ENCODE peak calls at places on chromosomes 1 and 21, in eight cellular contexts. I is fibroblast of lung, Q is B cell, K is GM20000, F is fibroblast of the aortic adventitia, R is GM23338, Y is GM12865, H is HL-60. M is an unnamed sample.

GRCh38 chr1:11691928-11692711 is 610 bp downstream of the DRAXIN start:
- DNase-seq in I (no peak), Q (no peak), K (no peak), F (no peak), R (peak), Y (no peak), H (no peak), M (no peak)

GRCh38 chr1:150612014-150612345 is 17.4 kb downstream of the ENSA start:
- DNase-seq in I (no peak), Q (no peak), K (no peak), F (no peak), R (no peak), Y (no peak), H (no peak), M (no peak)

GRCh38 chr21:15022608-15023261 is 42.1 kb downstream of the NRIP1 start:
- DNase-seq in I (peak), Q (no peak), K (no peak), F (peak), R (no peak), Y (no peak), H (no peak), M (no peak)

GRCh38 chr1:108643492-108644333 is 17.2 kb downstream of the HENMT1 start:
- DNase-seq in I (peak), Q (peak), K (peak), F (peak), R (peak), Y (peak), H (peak), M (peak)

GRCh38 chr1:56073614-56074356 is 505.6 kb downstream of the PLPP3 start:
- DNase-seq in I (peak), Q (no peak), K (no peak), F (peak), R (no peak), Y (no peak), H (no peak), M (no peak)

GRCh38 chr1:100538935-100539835 is 1.2 kb downstream of the GPR88 start:
- DNase-seq in I (peak), Q (peak), K (peak), F (no peak), R (peak), Y (no peak), H (no peak), M (peak)

GRCh38 chr1:38992450-38993111 is 1.5 kb downstream of the AKIRIN1 start:
- DNase-seq in I (no peak), Q (peak), K (peak), F (no peak), R (no peak), Y (peak), H (no peak), M (no peak)

GRCh38 chr1:19070197-19070651 is 113.7 kb upstream of the IFFO2 start:
- DNase-seq in I (no peak), Q (no peak), K (no peak), F (no peak), R (no peak), Y (no peak), H (no peak), M (peak)

GRCh38 chr1:205032512-205032911 is 10.5 kb upstream of the CNTN2 start:
- DNase-seq in I (no peak), Q (no peak), K (no peak), F (no peak), R (no peak), Y (no peak), H (no peak), M (no peak)

GRCh38 chr21:46480466-46480865 is 21.8 kb downstream of the DIP2A start:
- DNase-seq in I (no peak), Q (no peak), K (no peak), F (no peak), R (no peak), Y (no peak), H (no peak), M (no peak)

GRCh38 chr21:39072468-39072867 is 110.8 kb downstream of the PSMG1 start:
- DNase-seq in I (no peak), Q (no peak), K (no peak), F (no peak), R (no peak), Y (no peak), H (no peak), M (no peak)

GRCh38 chr1:33364578-33364945 is 43.7 kb upstream of the A3GALT2 start:
- DNase-seq in I (no peak), Q (no peak), K (no peak), F (no peak), R (no peak), Y (no peak), H (no peak), M (no peak)

GRCh38 chr1:192977089-192977706 is 82.0 kb downstream of the UCHL5 start:
- DNase-seq in I (no peak), Q (no peak), K (no peak), F (no peak), R (peak), Y (no peak), H (no peak), M (no peak)

GRCh38 chr1:11690669-11691301 is 725 bp upstream of the DRAXIN start:
- DNase-seq in I (no peak), Q (no peak), K (no peak), F (no peak), R (peak), Y (no peak), H (no peak), M (no peak)

GRCh38 chr1:48931571-48932251 is 155.0 kb upstream of the BEND5 start:
- DNase-seq in I (peak), Q (no peak), K (no peak), F (peak), R (peak), Y (no peak), H (no peak), M (no peak)

GRCh38 chr1:27569088-27569459 is 34.9 kb downstream of the AHDC1 start:
- DNase-seq in I (no peak), Q (no peak), K (no peak), F (no peak), R (no peak), Y (no peak), H (no peak), M (no peak)

GRCh38 chr1:44819257-44819593 is 10.9 kb downstream of the BTBD19 start:
- DNase-seq in I (no peak), Q (no peak), K (no peak), F (no peak), R (peak), Y (no peak), H (no peak), M (no peak)

GRCh38 chr1:53669511-53670191 is 69.3 kb downstream of the GLIS1 start:
- DNase-seq in I (peak), Q (no peak), K (no peak), F (peak), R (no peak), Y (no peak), H (no peak), M (no peak)

GRCh38 chr1:107551491-107551890 is 410.7 kb downstream of the NTNG1 start:
- DNase-seq in I (peak), Q (no peak), K (no peak), F (no peak), R (no peak), Y (no peak), H (no peak), M (no peak)

GRCh38 chr1:244102051-244102450 is 51.0 kb downstream of the ZBTB18 start:
- DNase-seq in I (no peak), Q (no peak), K (no peak), F (no peak), R (no peak), Y (no peak), H (no peak), M (no peak)

GRCh38 chr1:55329826-55330432 is 114.8 kb upstream of the USP24 start:
- DNase-seq in I (no peak), Q (no peak), K (no peak), F (no peak), R (no peak), Y (no peak), H (no peak), M (no peak)

GRCh38 chr21:40587786-40588353 is 259.1 kb downstream of the DSCAM start:
- DNase-seq in I (peak), Q (no peak), K (no peak), F (no peak), R (no peak), Y (no peak), H (no peak), M (no peak)

GRCh38 chr1:51790385-51790784 is 88.1 kb downstream of the NRDC start:
- DNase-seq in I (no peak), Q (no peak), K (no peak), F (no peak), R (no peak), Y (no peak), H (no peak), M (no peak)

GRCh38 chr1:28156821-28157220 is 19.7 kb downstream of the PTAFR start:
- DNase-seq in I (no peak), Q (no peak), K (no peak), F (no peak), R (no peak), Y (no peak), H (peak), M (no peak)

GRCh38 chr1:66695121-66695520 is 57.1 kb upstream of the DYNLT5 start:
- DNase-seq in I (no peak), Q (no peak), K (no peak), F (no peak), R (peak), Y (no peak), H (no peak), M (no peak)

GRCh38 chr21:37040212-37040611 is 32.7 kb downstream of the PIGP start:
- DNase-seq in I (no peak), Q (no peak), K (no peak), F (no peak), R (no peak), Y (no peak), H (no peak), M (no peak)

GRCh38 chr1:25559031-25559430 is 15.6 kb downstream of the LDLRAP1 start:
- DNase-seq in I (no peak), Q (no peak), K (no peak), F (no peak), R (no peak), Y (no peak), H (no peak), M (no peak)

GRCh38 chr1:239918633-239919032 is 173.1 kb upstream of the FMN2 start:
- DNase-seq in I (no peak), Q (no peak), K (no peak), F (no peak), R (no peak), Y (no peak), H (no peak), M (no peak)

GRCh38 chr1:239913141-239913585 is 178.5 kb upstream of the FMN2 start:
- DNase-seq in I (no peak), Q (no peak), K (no peak), F (no peak), R (no peak), Y (no peak), H (peak), M (no peak)

GRCh38 chr1:239909894-239910293 is 181.8 kb upstream of the FMN2 start:
- DNase-seq in I (peak), Q (no peak), K (no peak), F (peak), R (no peak), Y (no peak), H (peak), M (no peak)

GRCh38 chr1:239912471-239912870 is 179.2 kb upstream of the FMN2 start:
- DNase-seq in I (peak), Q (no peak), K (no peak), F (peak), R (no peak), Y (no peak), H (peak), M (no peak)

GRCh38 chr1:239914827-239915231 is 176.9 kb upstream of the FMN2 start:
- DNase-seq in I (peak), Q (no peak), K (no peak), F (peak), R (peak), Y (no peak), H (peak), M (no peak)
- TF ChIP-seq CTCF in I (no peak), Q (no peak), K (no peak), F (peak), R (no peak), Y (no peak), H (no peak), M (no peak)

DNA sequence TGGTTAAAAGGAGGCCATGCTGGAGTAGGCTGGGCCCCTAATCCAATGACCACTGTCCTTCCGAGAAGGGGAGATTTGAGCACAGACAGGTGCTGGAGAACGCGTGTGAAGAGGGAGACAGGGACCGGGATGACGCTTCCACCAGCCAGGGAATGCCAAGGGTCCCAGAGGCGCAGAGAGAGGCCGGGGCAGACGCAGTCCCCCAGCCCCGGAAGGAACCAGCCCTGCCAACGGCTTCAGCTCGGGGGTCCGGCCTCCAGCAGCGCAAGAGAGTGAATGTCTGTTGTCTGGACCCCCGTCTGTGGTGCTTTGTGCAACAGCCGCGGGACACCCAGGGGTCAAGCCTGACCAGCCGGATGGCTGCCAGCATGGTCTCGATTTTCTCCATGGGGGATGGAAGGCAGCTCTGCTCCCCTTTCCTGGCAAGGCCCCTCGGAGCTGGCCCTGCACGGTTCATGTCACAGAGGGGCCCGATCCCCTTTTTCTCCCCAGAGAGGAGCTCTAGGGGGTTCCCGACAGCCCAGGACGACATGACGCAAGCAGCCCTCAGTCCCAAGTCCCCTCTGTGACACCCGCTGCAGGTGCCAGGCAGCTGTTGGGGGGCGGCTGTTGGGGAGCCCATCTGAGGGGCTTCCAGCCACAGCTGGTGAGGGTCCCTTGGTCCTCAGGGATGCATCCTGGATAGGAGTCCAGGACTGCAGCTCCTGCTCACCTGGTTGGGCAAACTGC is 73.5 kb downstream of the SIK1 start:
- DNase-seq in I (no peak), Q (no peak), K (no peak), F (no peak), R (no peak), Y (peak), H (no peak), M (no peak)
- TF ChIP-seq CTCF in I (no peak), Q (no peak), K (no peak), F (no peak), R (no peak), Y (no peak), H (no peak), M (no peak)

GRCh38 chr1:6105763-6106162 is 60.1 kb downstream of the KCNAB2 start:
- DNase-seq in I (no peak), Q (no peak), K (no peak), F (no peak), R (no peak), Y (no peak), H (no peak), M (no peak)
- TF ChIP-seq CTCF in I (no peak), Q (no peak), K (no peak), F (no peak), R (peak), Y (no peak), H (peak), M (no peak)

GRCh38 chr1:31372961-31373896 is at the start of gene FABP3:
- DNase-seq in I (peak), Q (peak), K (peak), F (peak), R (peak), Y (no peak), H (no peak), M (peak)

GRCh38 chr1:31371121-31371520 is 1.8 kb downstream of the FABP3 start:
- DNase-seq in I (no peak), Q (no peak), K (no peak), F (no peak), R (no peak), Y (no peak), H (no peak), M (no peak)

GRCh38 chr1:31370021-31370420 is 2.9 kb downstream of the FABP3 start:
- DNase-seq in I (no peak), Q (no peak), K (no peak), F (no peak), R (no peak), Y (no peak), H (no peak), M (no peak)

GRCh38 chr1:31372051-31372450 is 825 bp downstream of the FABP3 start:
- DNase-seq in I (no peak), Q (no peak), K (no peak), F (no peak), R (no peak), Y (no peak), H (no peak), M (no peak)

GRCh38 chr1:31371560-31371959 is 1.3 kb downstream of the FABP3 start:
- DNase-seq in I (no peak), Q (no peak), K (no peak), F (no peak), R (no peak), Y (no peak), H (no peak), M (no peak)
- TF ChIP-seq CTCF in I (no peak), Q (no peak), K (no peak), F (no peak), R (no peak), Y (no peak), H (no peak), M (no peak)